ENCODE peak calls at places on chromosome 12, in five cellular contexts. K is K562, H is Karpas-422, L is fibroblast of lung, S is GM23248. E is an unnamed sample. For H3K9me3, the result is how much of the 10 kb centered on the place peaks cover.

GRCh38 chr12:105409881-105410471 is 79.5 kb downstream of the C12orf75 start:
- DNase-seq in K (no peak), H (no peak), L (peak), S (peak), E (peak)

GRCh38 chr12:111753144-111753881 is 13.4 kb upstream of the ALDH2 start:
- DNase-seq in K (peak), H (peak), L (peak), S (peak), E (no peak)

GRCh38 chr12:56121204-56121870 is 3.3 kb downstream of the ZC3H10 start:
- DNase-seq in K (no peak), H (no peak), L (no peak), S (no peak), E (no peak)

GRCh38 chr12:13472690-13473089 is 276.2 kb downstream of the EMP1 start:
- DNase-seq in K (no peak), H (no peak), L (no peak), S (peak), E (no peak)

GRCh38 chr12:105235747-105236476 is at the start of gene APPL2:
- DNase-seq in K (peak), H (peak), L (peak), S (peak), E (peak)

GRCh38 chr12:6034596-6034995 is 89.5 kb upstream of the ANO2 start:
- DNase-seq in K (no peak), H (no peak), L (no peak), S (no peak), E (no peak)

GRCh38 chr12:28258998-28259397 is 68.7 kb downstream of the CCDC91 start:
- DNase-seq in K (no peak), H (no peak), L (peak), S (peak), E (peak)

GRCh38 chr12:96190403-96191170 is 3.6 kb upstream of the ELK3 start:
- DNase-seq in K (no peak), H (no peak), L (no peak), S (peak), E (peak)

GRCh38 chr12:124506145-124506831 is 61.1 kb downstream of the NCOR2 start:
- DNase-seq in K (peak), H (no peak), L (no peak), S (peak), E (peak)

GRCh38 chr12:95633671-95634465 is 82.6 kb upstream of the USP44 start:
- DNase-seq in K (no peak), H (no peak), L (no peak), S (peak), E (peak)

GRCh38 chr12:57713209-57713608 is 19.3 kb downstream of the OS9 start:
- DNase-seq in K (no peak), H (no peak), L (no peak), S (no peak), E (no peak)

GRCh38 chr12:59654061-59654460 is 58.2 kb downstream of the SLC16A7 start:
- DNase-seq in K (no peak), H (no peak), L (no peak), S (no peak), E (no peak)

GRCh38 chr12:6377667-6377994 is 2.3 kb upstream of the SCNN1A start:
- DNase-seq in K (no peak), H (no peak), L (no peak), S (no peak), E (no peak)

GRCh38 chr12:106101798-106102197 is 37.0 kb downstream of the NUAK1 start:
- DNase-seq in K (no peak), H (no peak), L (no peak), S (no peak), E (no peak)

GRCh38 chr12:120399531-120399930 is 30.6 kb upstream of the MSI1 start:
- DNase-seq in K (no peak), H (peak), L (peak), S (peak), E (peak)

GRCh38 chr12:45725631-45726593 is 3.6 kb upstream of the ARID2 start:
- DNase-seq in K (peak), H (peak), L (peak), S (peak), E (peak)

GRCh38 chr12:29756741-29757390 is 26.9 kb downstream of the TMTC1 start:
- DNase-seq in K (no peak), H (no peak), L (peak), S (peak), E (no peak)

GRCh38 chr12:66111605-66112004 is 18.9 kb downstream of the LLPH start:
- DNase-seq in K (no peak), H (no peak), L (peak), S (peak), E (no peak)

GRCh38 chr12:120540445-120540844 is 6.3 kb downstream of the RNF10 start:
- DNase-seq in K (peak), H (no peak), L (no peak), S (peak), E (peak)

GRCh38 chr12:72523754-72524153 is 251.6 kb downstream of the TRHDE start:
- DNase-seq in K (no peak), H (no peak), L (peak), S (no peak), E (no peak)

GRCh38 chr12:128245106-128245505 is 21.9 kb upstream of the TMEM132C start:
- DNase-seq in K (no peak), H (no peak), L (no peak), S (no peak), E (no peak)

GRCh38 chr12:58557156-58557555 is 363.1 kb downstream of the LRIG3 start:
- DNase-seq in K (no peak), H (no peak), L (peak), S (peak), E (peak)

GRCh38 chr12:100075598-100075997 is 67.1 kb downstream of the BLTP3B start:
- DNase-seq in K (no peak), H (no peak), L (no peak), S (no peak), E (no peak)
- H3K9me3 ChIP-seq in K (under half), H (under half), L (under half), S (under half), E (under half)

GRCh38 chr12:10070380-10070779 is 28.4 kb downstream of the CLEC1A start:
- DNase-seq in K (no peak), H (no peak), L (no peak), S (no peak), E (no peak)
- H3K4me2 ChIP-seq in K (no peak), H (no peak), L (no peak), S (no peak), E (no peak)

GRCh38 chr12:8562310-8562709 is 21.6 kb upstream of the CLEC4E start:
- DNase-seq in K (no peak), H (peak), L (no peak), S (no peak), E (no peak)

GRCh38 chr12:8560986-8561385 is 20.3 kb upstream of the CLEC4E start:
- DNase-seq in K (no peak), H (no peak), L (no peak), S (no peak), E (no peak)

GRCh38 chr12:8563383-8563782 is 22.7 kb upstream of the CLEC4E start:
- DNase-seq in K (no peak), H (no peak), L (no peak), S (no peak), E (no peak)

GRCh38 chr12:8564656-8565055 is 24.0 kb upstream of the CLEC4E start:
- DNase-seq in K (no peak), H (no peak), L (no peak), S (no peak), E (no peak)

DNA sequence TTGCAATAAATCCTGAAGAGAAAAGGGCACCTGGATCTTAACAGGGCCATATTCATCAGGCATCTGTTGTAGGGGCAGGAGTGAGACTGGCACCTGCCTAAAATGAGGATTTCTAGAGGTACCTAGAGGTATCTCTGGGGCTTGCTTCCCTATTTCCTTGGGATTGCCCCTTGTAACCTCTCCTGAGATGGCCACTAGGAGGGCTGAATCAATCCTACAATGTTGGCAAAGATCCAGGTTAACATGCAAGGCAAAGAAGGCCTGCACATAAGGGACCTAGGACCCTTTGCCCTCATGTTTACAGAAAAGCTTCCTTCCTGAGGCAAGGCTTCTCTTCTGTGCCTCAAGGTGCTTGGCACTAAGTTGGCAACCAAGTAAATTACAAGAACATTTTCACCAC is 25.8 kb upstream of the CLEC4E start:
- DNase-seq in K (no peak), H (no peak), L (no peak), S (no peak), E (no peak)
- H3K9me3 ChIP-seq in K (under half), H (under half), L (under half), S (under half), E (under half)

GRCh38 chr12:26204612-26205289 is 9.4 kb downstream of the SSPN start:
- DNase-seq in K (no peak), H (no peak), L (peak), S (peak), E (no peak)
- H3K4me2 ChIP-seq in K (no peak), H (no peak), L (peak), S (peak), E (peak)

GRCh38 chr12:130138478-130138877 is 23.8 kb upstream of the FZD10 start:
- DNase-seq in K (no peak), H (no peak), L (no peak), S (no peak), E (no peak)

GRCh38 chr12:130141105-130141504 is 21.2 kb upstream of the FZD10 start:
- DNase-seq in K (no peak), H (no peak), L (no peak), S (no peak), E (no peak)

GRCh38 chr12:130139971-130140547 is 22.2 kb upstream of the FZD10 start:
- DNase-seq in K (no peak), H (no peak), L (no peak), S (no peak), E (no peak)

GRCh38 chr12:130137141-130138018 is 24.9 kb upstream of the FZD10 start:
- DNase-seq in K (no peak), H (no peak), L (no peak), S (no peak), E (no peak)

DNA sequence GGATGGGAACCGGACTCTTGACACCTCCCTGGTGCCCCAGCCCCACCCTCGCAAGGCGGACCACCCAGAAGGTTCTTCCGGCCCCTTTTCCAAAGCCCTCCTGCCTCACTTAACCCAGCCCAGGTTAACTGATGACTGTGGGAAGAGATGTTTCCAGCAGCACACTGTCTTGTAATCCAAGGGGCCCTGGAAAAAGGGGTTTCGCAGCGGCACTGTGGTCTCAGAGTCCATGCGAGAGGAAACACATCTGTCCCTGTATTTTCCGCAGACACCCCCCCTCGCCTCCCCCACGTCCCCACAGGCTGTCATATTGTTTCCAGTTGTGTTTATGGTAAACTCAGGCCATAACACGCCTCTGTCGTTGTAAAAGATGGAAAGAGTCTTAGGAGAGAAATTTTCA is 22.7 kb upstream of the FZD10 start:
- DNase-seq in K (no peak), H (no peak), L (no peak), S (no peak), E (no peak)
- H3K9me3 ChIP-seq in K (under half), H (under half), L (under half), S (under half), E (under half)

GRCh38 chr12:18750087-18750486 is 12.2 kb downstream of the CAPZA3 start:
- DNase-seq in K (no peak), H (no peak), L (peak), S (peak), E (peak)

GRCh38 chr12:18752280-18752920 is 14.5 kb downstream of the CAPZA3 start:
- DNase-seq in K (peak), H (no peak), L (peak), S (peak), E (peak)

GRCh38 chr12:18753481-18754117 is 15.7 kb downstream of the CAPZA3 start:
- DNase-seq in K (no peak), H (no peak), L (peak), S (peak), E (no peak)

GRCh38 chr12:18752947-18753346 is 15.0 kb downstream of the CAPZA3 start:
- DNase-seq in K (no peak), H (no peak), L (no peak), S (no peak), E (no peak)

DNA sequence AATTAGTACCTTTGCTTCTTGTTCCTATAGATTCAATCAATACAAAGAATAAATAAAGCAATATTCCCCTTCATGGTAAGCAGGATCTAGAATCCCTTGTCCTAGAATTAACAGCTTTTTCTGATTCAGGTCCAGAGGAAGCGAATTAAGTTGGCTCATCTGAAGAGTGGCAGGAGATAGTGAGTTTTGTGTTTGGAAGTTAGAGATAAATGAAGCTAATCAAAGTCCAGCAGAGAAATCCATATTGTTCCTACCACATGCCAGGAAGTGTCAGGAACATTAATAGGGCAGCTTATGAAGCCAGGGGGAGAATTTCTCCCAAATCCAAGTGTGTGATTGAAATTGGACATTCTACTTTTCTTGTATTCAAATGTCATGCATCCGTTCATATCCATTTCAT is 13.9 kb downstream of the CAPZA3 start:
- DNase-seq in K (no peak), H (no peak), L (no peak), S (no peak), E (no peak)
- H3K4me2 ChIP-seq in K (no peak), H (no peak), L (no peak), S (peak), E (no peak)

GRCh38 chr12:48473061-48473460 is 702 bp downstream of the ANP32D start:
- DNase-seq in K (no peak), H (no peak), L (no peak), S (no peak), E (no peak)

GRCh38 chr12:48472259-48472658 is at the start of gene ANP32D:
- DNase-seq in K (no peak), H (no peak), L (no peak), S (no peak), E (no peak)
- H3K9me3 ChIP-seq in K (under half), H (under half), L (under half), S (under half), E (under half)

GRCh38 chr12:77850698-77851097 is 20.0 kb downstream of the NAV3 start:
- DNase-seq in K (no peak), H (no peak), L (no peak), S (no peak), E (no peak)

GRCh38 chr12:77847665-77848431 is 17.2 kb downstream of the NAV3 start:
- DNase-seq in K (no peak), H (no peak), L (peak), S (peak), E (peak)

GRCh38 chr12:77845831-77846230 is 15.1 kb downstream of the NAV3 start:
- DNase-seq in K (no peak), H (no peak), L (peak), S (peak), E (peak)

GRCh38 chr12:77842430-77842829 is 11.7 kb downstream of the NAV3 start:
- DNase-seq in K (no peak), H (no peak), L (no peak), S (no peak), E (peak)

GRCh38 chr12:77847060-77847541 is 16.4 kb downstream of the NAV3 start:
- DNase-seq in K (no peak), H (no peak), L (no peak), S (peak), E (peak)
- H3K4me2 ChIP-seq in K (no peak), H (no peak), L (no peak), S (peak), E (peak)

DNA sequence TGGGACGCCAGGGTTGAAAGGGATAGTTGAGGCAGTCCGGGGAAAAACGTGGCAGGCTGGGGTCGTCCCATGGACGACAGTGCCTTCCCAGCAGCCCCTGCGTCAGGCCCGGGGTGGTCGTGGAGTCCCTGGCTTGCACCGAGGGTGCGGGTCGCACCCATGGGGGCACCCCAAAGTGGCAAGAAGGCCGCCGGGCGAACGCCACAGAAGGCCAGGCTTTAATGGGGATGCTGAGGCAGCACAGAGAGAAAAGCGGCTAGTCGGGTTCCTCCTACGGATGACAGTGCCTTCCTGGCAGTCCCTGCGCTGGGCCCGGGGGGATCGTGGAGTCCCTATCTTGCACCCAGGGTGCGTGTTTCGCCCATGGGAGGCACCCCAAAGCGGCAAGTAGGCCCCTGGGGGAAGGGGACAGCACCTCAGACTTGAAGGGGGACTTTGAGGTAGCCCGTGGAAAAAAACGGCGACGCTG is 158.6 kb upstream of the ALG10B start:
- DNase-seq in K (no peak), H (no peak), L (no peak), S (no peak), E (no peak)
- H3K9me3 ChIP-seq in K (under half), H (under half), L (under half), S (under half), E (under half)

E was measured in astrocyte.